ENCODE peak calls at places on chromosomes 1 and 21, in seven cellular contexts. P is G401; N is foreskin keratinocyte; V is activated CD8-positive, alpha-beta memory T cell treated with anti-CD3 and anti-CD28 coated beads for 24 hours; E is A549; R is hypothalamus; F is NCI-H1694 treated with DMSO at 0.1 percent for 48 hours. K is an unnamed sample.

GRCh38 chr1:246724725-246725095 is 501 bp downstream of the SCCPDH start:
- DNase-seq in P (peak; percentile 55), N (peak; percentile 57), V (no peak), E (peak; percentile 48), R (no peak), F (peak; percentile 64), K (peak; percentile 9)

GRCh38 chr1:96291468-96291867 is 430.1 kb upstream of the PTBP2 start:
- DNase-seq in P (no peak), N (peak; percentile 50), V (no peak), E (no peak), R (no peak), F (no peak), K (peak; percentile 45)

GRCh38 chr1:21761052-21761451 is 21.9 kb downstream of the USP48 start:
- DNase-seq in P (no peak), N (no peak), V (no peak), E (no peak), R (no peak), F (no peak), K (no peak)

GRCh38 chr1:19811206-19811851 is 3.8 kb downstream of the RNF186 start:
- DNase-seq in P (peak; percentile 11), N (no peak), V (peak; percentile 71), E (peak; percentile 24), R (no peak), F (no peak), K (no peak)

GRCh38 chr1:23475641-23476040 is 8.3 kb downstream of the ASAP3 start:
- DNase-seq in P (no peak), N (no peak), V (no peak), E (no peak), R (no peak), F (no peak), K (no peak)

GRCh38 chr1:12246584-12246983 is 16.8 kb downstream of the VPS13D start:
- DNase-seq in P (no peak), N (no peak), V (no peak), E (no peak), R (no peak), F (no peak), K (no peak)

GRCh38 chr1:182388392-182389134 is 3.0 kb downstream of the GLUL start:
- DNase-seq in P (no peak), N (no peak), V (no peak), E (no peak), R (no peak), F (no peak), K (no peak)

GRCh38 chr21:39661740-39662139 is 49.0 kb downstream of the B3GALT5 start:
- DNase-seq in P (no peak), N (no peak), V (no peak), E (no peak), R (no peak), F (no peak), K (no peak)

GRCh38 chr1:107175102-107175501 is 34.3 kb downstream of the NTNG1 start:
- DNase-seq in P (no peak), N (no peak), V (no peak), E (no peak), R (no peak), F (no peak), K (no peak)

GRCh38 chr1:6343506-6344405 is 49.8 kb downstream of the ACOT7 start:
- DNase-seq in P (peak; percentile 75), N (peak; percentile 97), V (peak; percentile 78), E (peak; percentile 66), R (no peak), F (peak; percentile 51), K (peak; percentile 91)

GRCh38 chr1:52904590-52905375 is 16.8 kb downstream of the ECHDC2 start:
- DNase-seq in P (no peak), N (no peak), V (peak; percentile 66), E (peak; percentile 61), R (no peak), F (peak; percentile 47), K (peak; percentile 66)

GRCh38 chr1:240093120-240093961 is 1.7 kb downstream of the FMN2 start:
- DNase-seq in P (peak; percentile 46), N (no peak), V (no peak), E (no peak), R (no peak), F (no peak), K (no peak)

K was measured in RWPE1.